ENCODE peak calls at places on chromosome 22, in five cellular contexts. O is IMR-90, P is A549, F is K562, H is H1. C is an unnamed sample.

GRCh38 chr22:29004647-29005371 is 56.8 kb downstream of the C22orf31 start:
- DNase-seq in O (peak; percentile 15), P (no peak), F (no peak), H (peak; percentile 75), C (peak; percentile 90)

GRCh38 chr22:46815132-46815531 is 52.7 kb downstream of the TBC1D22A start:
- DNase-seq in O (no peak), P (no peak), F (no peak), H (peak; percentile 33), C (peak; percentile 69)

GRCh38 chr22:46866591-46866990 is 104.1 kb downstream of the TBC1D22A start:
- DNase-seq in O (peak; percentile 92), P (no peak), F (no peak), H (no peak), C (no peak)

GRCh38 chr22:43826142-43827093 is 14.3 kb upstream of the EFCAB6 start:
- DNase-seq in O (peak; percentile 81), P (peak; percentile 33), F (no peak), H (peak; percentile 43), C (no peak)

GRCh38 chr22:31393890-31394289 is 5.5 kb upstream of the DRG1 start:
- DNase-seq in O (no peak), P (no peak), F (no peak), H (no peak), C (no peak)

GRCh38 chr22:42688241-42688913 is 32.3 kb downstream of the A4GALT start:
- DNase-seq in O (peak; percentile 93), P (peak; percentile 33), F (peak; percentile 27), H (no peak), C (peak; percentile 57)

GRCh38 chr22:38788417-38788816 is 5.5 kb downstream of the DNAL4 start:
- DNase-seq in O (peak; percentile 96), P (no peak), F (no peak), H (no peak), C (no peak)

GRCh38 chr22:30754971-30755759 is 60.5 kb downstream of the OSBP2 start:
- DNase-seq in O (peak; percentile 84), P (peak; percentile 69), F (peak; percentile 78), H (peak; percentile 64), C (peak; percentile 54)

GRCh38 chr22:50276143-50276542 is 6.0 kb upstream of the MAPK11 start:
- DNase-seq in O (peak; percentile 43), P (no peak), F (no peak), H (peak; percentile 77), C (peak; percentile 16)

GRCh38 chr22:42800731-42801536 is 56.1 kb downstream of the ARFGAP3 start:
- DNase-seq in O (no peak), P (no peak), F (no peak), H (no peak), C (peak; percentile 98)

GRCh38 chr22:34068011-34068410 is 147.7 kb upstream of the LARGE1 start:
- DNase-seq in O (no peak), P (no peak), F (no peak), H (no peak), C (no peak)

GRCh38 chr22:27802389-27803079 is 978 bp upstream of the MN1 start:
- DNase-seq in O (no peak), P (no peak), F (no peak), H (no peak), C (no peak)

GRCh38 chr22:27801197-27801615 is 350 bp downstream of the MN1 start:
- DNase-seq in O (peak; percentile 41), P (peak; percentile 3), F (no peak), H (peak; percentile 81), C (no peak)

GRCh38 chr22:27799334-27800249 is 2.0 kb downstream of the MN1 start:
- DNase-seq in O (no peak), P (no peak), F (no peak), H (no peak), C (no peak)

GRCh38 chr22:27800250-27801131 is 1.1 kb downstream of the MN1 start:
- DNase-seq in O (no peak), P (no peak), F (no peak), H (no peak), C (no peak)

DNA sequence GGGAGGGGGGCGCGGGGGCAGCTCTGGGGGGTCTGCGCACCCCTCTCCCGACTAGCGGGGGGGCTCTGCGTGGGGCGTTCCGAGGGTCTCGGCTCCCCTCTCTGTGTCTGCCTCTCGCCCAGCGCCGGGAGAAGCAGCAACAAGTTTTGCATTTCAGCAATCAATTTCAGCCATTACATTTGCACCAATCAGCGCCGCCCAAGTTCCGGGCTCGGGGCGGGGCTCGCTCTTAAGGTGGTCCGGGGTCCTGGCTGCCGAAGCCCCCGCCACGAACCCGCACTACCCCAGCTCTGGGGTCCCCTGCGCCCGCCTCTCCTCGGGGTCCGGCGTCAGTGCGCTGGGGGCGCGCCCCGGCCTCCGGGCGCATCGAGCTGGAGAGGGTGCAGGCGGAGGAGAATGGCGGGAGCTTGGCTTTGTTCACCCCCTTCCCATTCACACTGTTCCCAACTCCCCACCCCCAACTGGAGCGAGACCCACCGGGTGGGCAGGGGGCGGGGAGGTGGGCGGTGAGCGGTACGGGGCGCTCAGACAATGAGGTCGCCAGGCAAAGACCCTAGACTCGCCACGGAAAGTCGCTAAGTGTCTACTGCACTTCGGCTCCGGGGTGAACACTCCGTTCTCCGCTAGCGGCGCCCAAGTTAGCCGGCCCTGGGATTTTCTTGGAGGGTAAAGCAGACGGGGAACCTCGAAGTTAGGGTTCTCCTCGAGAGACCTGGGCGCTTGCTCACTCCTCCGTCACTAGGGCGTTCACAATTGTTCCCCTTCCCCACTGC is at the start of gene MN1:
- DNase-seq in O (peak; percentile 35), P (peak; percentile 65), F (no peak), H (peak; percentile 87), C (no peak)
- TF ChIP-seq MAFK in O (no peak), P (no peak), F (no peak), H (no peak), C (no peak)

GRCh38 chr22:27393371-27393770 is 408.2 kb downstream of the MN1 start:
- DNase-seq in O (no peak), P (no peak), F (no peak), H (no peak), C (no peak)
- TF ChIP-seq MAFK in O (no peak), P (peak; percentile 14), F (no peak), H (no peak), C (no peak)

GRCh38 chr22:35337932-35338331 is 38.2 kb downstream of the TOM1 start:
- DNase-seq in O (no peak), P (no peak), F (no peak), H (no peak), C (no peak)
- TF ChIP-seq MAFK in O (no peak), P (no peak), F (no peak), H (no peak), C (no peak)

DNA sequence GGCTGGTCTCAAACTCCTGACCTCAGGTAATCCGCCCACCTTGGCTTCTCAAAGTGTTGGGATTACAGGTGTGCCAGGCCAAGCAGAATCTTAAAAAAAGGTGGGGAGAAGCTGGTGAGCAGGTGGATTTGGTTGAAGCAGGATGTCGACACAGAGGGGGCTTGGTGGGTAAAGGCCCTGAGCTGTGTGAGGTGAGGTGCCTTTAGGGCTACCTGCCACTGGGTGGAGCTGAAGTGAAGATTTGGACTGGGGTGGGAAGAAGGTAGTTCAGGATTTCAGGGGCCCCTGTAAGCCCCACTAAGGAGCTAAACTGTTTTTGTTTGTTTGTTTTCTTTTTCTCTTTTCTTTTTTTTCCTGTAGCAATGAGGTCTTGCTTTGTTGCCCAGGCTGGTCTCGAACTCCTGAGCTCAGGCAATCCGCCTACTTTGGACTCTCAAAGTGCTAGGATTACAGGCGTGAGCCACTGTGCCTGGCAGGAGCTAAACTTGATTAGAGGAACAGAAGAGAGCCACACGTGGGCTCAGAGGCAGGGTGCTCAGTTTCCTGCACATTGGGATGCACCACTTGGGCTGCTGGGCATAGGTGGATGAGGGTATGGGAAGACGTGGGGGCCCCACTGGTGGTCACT is 6.0 kb downstream of the P2RX6 start:
- DNase-seq in O (no peak), P (peak; percentile 51), F (peak; percentile 95), H (peak; percentile 73), C (no peak)
- TF ChIP-seq MAFK in O (no peak), P (no peak), F (peak; percentile 5), H (no peak), C (no peak)

GRCh38 chr22:18111759-18112330 is 1.2 kb downstream of the TUBA8 start:
- DNase-seq in O (no peak), P (no peak), F (no peak), H (peak; percentile 51), C (no peak)

GRCh38 chr22:18112440-18112839 is 1.8 kb downstream of the TUBA8 start:
- DNase-seq in O (no peak), P (no peak), F (no peak), H (no peak), C (no peak)

GRCh38 chr22:18110944-18111758 is 542 bp downstream of the TUBA8 start:
- DNase-seq in O (no peak), P (no peak), F (no peak), H (peak; percentile 68), C (no peak)

GRCh38 chr22:18109410-18110193 is 1.0 kb upstream of the TUBA8 start:
- DNase-seq in O (no peak), P (no peak), F (no peak), H (no peak), C (no peak)

GRCh38 chr22:18110194-18110943 is at the start of gene TUBA8:
- DNase-seq in O (peak; percentile 16), P (no peak), F (no peak), H (peak; percentile 61), C (no peak)
- TF ChIP-seq MAFK in O (no peak), P (no peak), F (no peak), H (no peak), C (no peak)

GRCh38 chr22:48541401-48542098 is 1286.1 kb downstream of the BRD1 start:
- DNase-seq in O (no peak), P (no peak), F (no peak), H (no peak), C (no peak)

GRCh38 chr22:48548391-48548790 is 1279.3 kb downstream of the BRD1 start:
- DNase-seq in O (no peak), P (no peak), F (no peak), H (no peak), C (no peak)

GRCh38 chr22:48547971-48548370 is 1279.7 kb downstream of the BRD1 start:
- DNase-seq in O (no peak), P (no peak), F (no peak), H (no peak), C (no peak)

GRCh38 chr22:48546653-48547424 is 1280.8 kb downstream of the BRD1 start:
- DNase-seq in O (no peak), P (no peak), F (no peak), H (no peak), C (no peak)

GRCh38 chr22:48545976-48546375 is 1281.7 kb downstream of the BRD1 start:
- DNase-seq in O (no peak), P (no peak), F (no peak), H (no peak), C (no peak)
- TF ChIP-seq MAFK in O (no peak), P (no peak), F (no peak), H (no peak), C (no peak)